ENCODE peak calls at places on chromosomes 2 and 18, in five cellular contexts. O, Y, E, V and Z are unnamed samples.

GRCh38 chr2:3670941-3671340 is 12.9 kb downstream of the ALLC start:
- DNase-seq in O (no peak), Y (no peak), E (no peak), V (no peak), Z (no peak)

GRCh38 chr18:46050268-46050667 is 21.8 kb downstream of the PSTPIP2 start:
- DNase-seq in O (no peak), Y (no peak), E (no peak), V (no peak), Z (no peak)

GRCh38 chr2:100647709-100648108 is 84.9 kb downstream of the PDCL3 start:
- DNase-seq in O (no peak), Y (no peak), E (no peak), V (no peak), Z (no peak)

GRCh38 chr2:47490406-47490805 is 87.5 kb downstream of the MSH2 start:
- DNase-seq in O (no peak), Y (no peak), E (no peak), V (no peak), Z (no peak)

GRCh38 chr2:144801766-144802165 is 281.8 kb upstream of the ZEB2 start:
- DNase-seq in O (no peak), Y (no peak), E (no peak), V (no peak), Z (no peak)

GRCh38 chr2:46439582-46439981 is 39.8 kb upstream of the TMEM247 start:
- DNase-seq in O (no peak), Y (no peak), E (no peak), V (no peak), Z (no peak)

GRCh38 chr2:45293182-45293581 is 283.9 kb upstream of the SIX2 start:
- DNase-seq in O (no peak), Y (no peak), E (no peak), V (no peak), Z (no peak)

GRCh38 chr2:102848366-102848839 is 86.6 kb downstream of the TMEM182 start:
- DNase-seq in O (peak), Y (peak), E (no peak), V (no peak), Z (peak)

GRCh38 chr2:74497777-74498499 is 1.5 kb downstream of the LBX2 start:
- DNase-seq in O (no peak), Y (no peak), E (no peak), V (no peak), Z (peak)

GRCh38 chr2:157170299-157170698 is 87.2 kb upstream of the GALNT5 start:
- DNase-seq in O (no peak), Y (no peak), E (no peak), V (no peak), Z (no peak)

GRCh38 chr2:42722328-42723190 is 41.4 kb downstream of the OXER1 start:
- DNase-seq in O (peak), Y (peak), E (no peak), V (no peak), Z (peak)